ENCODE peak calls at places on chromosomes 13 and 19, in five cellular contexts. N is uterus, C is epithelial cell of proximal tubule, W is IMR-90, B is NB4. P is an unnamed sample.
A peak's percentile ranks its signal among the peaks of the same experiment; 100 is the strongest.

GRCh38 chr19:52343548-52343947 is 7.5 kb downstream of the ZNF610 start:
- DNase-seq in N (peak; percentile 36), C (no peak), W (peak; percentile 13), B (peak; percentile 83), P (peak; percentile 40)

GRCh38 chr13:74230984-74231443 is 96.8 kb upstream of the KLF12 start:
- DNase-seq in N (no peak), C (no peak), W (no peak), B (no peak), P (no peak)

GRCh38 chr13:92830821-92831220 is 395.8 kb upstream of the GPC6 start:
- DNase-seq in N (no peak), C (no peak), W (no peak), B (no peak), P (no peak)

GRCh38 chr19:36081385-36081784 is 26.7 kb downstream of the WDR62 start:
- DNase-seq in N (no peak), C (no peak), W (peak; percentile 10), B (no peak), P (no peak)

GRCh38 chr19:41997851-41998229 is 3.8 kb upstream of the ATP1A3 start:
- DNase-seq in N (no peak), C (no peak), W (no peak), B (peak; percentile 11), P (peak; percentile 50)

GRCh38 chr19:30936276-30936675 is 413.0 kb downstream of the TSHZ3 start:
- DNase-seq in N (no peak), C (no peak), W (no peak), B (no peak), P (no peak)

GRCh38 chr13:23656637-23657036 is 86.4 kb downstream of the TNFRSF19 start:
- DNase-seq in N (no peak), C (no peak), W (peak; percentile 98), B (peak; percentile 79), P (no peak)

GRCh38 chr13:113952151-113952982 is 21.5 kb downstream of the C13orf46 start:
- DNase-seq in N (no peak), C (no peak), W (no peak), B (no peak), P (no peak)

GRCh38 chr13:110285991-110286923 is 20.7 kb downstream of the COL4A1 start:
- DNase-seq in N (no peak), C (no peak), W (no peak), B (no peak), P (no peak)

GRCh38 chr13:45276887-45277286 is 64.1 kb downstream of the TPT1 start:
- DNase-seq in N (no peak), C (no peak), W (no peak), B (peak; percentile 66), P (no peak)

GRCh38 chr19:50493171-50493570 is 16.5 kb upstream of the GARIN5A start:
- DNase-seq in N (peak; percentile 1), C (no peak), W (no peak), B (no peak), P (no peak)

GRCh38 chr13:35694549-35695233 is 218.2 kb upstream of the MAB21L1 start:
- DNase-seq in N (no peak), C (no peak), W (no peak), B (no peak), P (no peak)

GRCh38 chr19:33448159-33448516 is 73.5 kb downstream of the PEPD start:
- DNase-seq in N (no peak), C (no peak), W (no peak), B (no peak), P (no peak)

GRCh38 chr13:41680900-41681299 is 223.6 kb downstream of the RGCC start:
- DNase-seq in N (no peak), C (no peak), W (no peak), B (no peak), P (no peak)

GRCh38 chr19:44875666-44876418 is 15.2 kb upstream of the TOMM40 start:
- DNase-seq in N (no peak), C (no peak), W (peak; percentile 21), B (no peak), P (no peak)

GRCh38 chr13:26423634-26424033 is 133.8 kb upstream of the WASF3 start:
- DNase-seq in N (peak; percentile 66), C (no peak), W (peak; percentile 51), B (no peak), P (no peak)
- H3K4me3 ChIP-seq in N (no peak overlapping the region), C (no peak overlapping the region), W (no peak overlapping the region), B (no peak overlapping the region), P (no peak overlapping the region)

GRCh38 chr19:1874554-1875185 is 10.6 kb downstream of the ABHD17A start:
- DNase-seq in N (no peak), C (no peak), W (no peak), B (peak; percentile 44), P (no peak)
- H3K4me3 ChIP-seq in N (peak overlapping the region; percentile 93), C (peak overlapping the region; percentile 99), W (peak overlapping the region; percentile 90), B (peak overlapping the region; percentile 81), P (peak overlapping the region; percentile 87)

GRCh38 chr19:15922021-15922420 is 12.3 kb downstream of the CYP4F11 start:
- DNase-seq in N (no peak), C (no peak), W (no peak), B (no peak), P (no peak)

GRCh38 chr19:15915109-15915508 is 17.2 kb upstream of the CYP4F2 start:
- DNase-seq in N (no peak), C (no peak), W (no peak), B (no peak), P (no peak)

GRCh38 chr19:15913830-15914229 is 16.0 kb upstream of the CYP4F2 start:
- DNase-seq in N (no peak), C (no peak), W (no peak), B (no peak), P (no peak)

GRCh38 chr19:15923702-15924101 is 10.6 kb downstream of the CYP4F11 start:
- DNase-seq in N (no peak), C (no peak), W (no peak), B (no peak), P (no peak)

GRCh38 chr19:15919243-15919642 is 15.1 kb downstream of the CYP4F11 start:
- DNase-seq in N (no peak), C (no peak), W (no peak), B (no peak), P (no peak)
- H3K4me3 ChIP-seq in N (no peak overlapping the region), C (no peak overlapping the region), W (no peak overlapping the region), B (no peak overlapping the region), P (no peak overlapping the region)

GRCh38 chr13:56909896-56910600 is 230.7 kb upstream of the PRR20A start:
- DNase-seq in N (no peak), C (no peak), W (no peak), B (no peak), P (no peak)

GRCh38 chr13:56902276-56902675 is 238.4 kb upstream of the PRR20A start:
- DNase-seq in N (no peak), C (no peak), W (no peak), B (no peak), P (no peak)

GRCh38 chr13:56903710-56904109 is 237.0 kb upstream of the PRR20A start:
- DNase-seq in N (no peak), C (no peak), W (no peak), B (no peak), P (no peak)

GRCh38 chr13:56906909-56907308 is 233.8 kb upstream of the PRR20A start:
- DNase-seq in N (no peak), C (no peak), W (no peak), B (no peak), P (no peak)

GRCh38 chr13:56907766-56908165 is 233.0 kb upstream of the PRR20A start:
- DNase-seq in N (no peak), C (no peak), W (no peak), B (no peak), P (peak; percentile 30)
- H3K4me3 ChIP-seq in N (no peak overlapping the region), C (no peak overlapping the region), W (no peak overlapping the region), B (no peak overlapping the region), P (no peak overlapping the region)

P was measured in A673.